ENCODE peak calls at places on chromosomes 1 and 21, in four cellular contexts. R is CD8-positive, alpha-beta memory T cell; N is CD4-positive, alpha-beta memory T cell; P is astrocyte. S is an unnamed sample.

GRCh38 chr1:206672844-206673758 is 11.6 kb upstream of the MAPKAPK2 start:
- DNase-seq in R (no peak), N (no peak), P (peak), S (peak)

GRCh38 chr1:244087611-244088010 is 36.5 kb downstream of the ZBTB18 start:
- DNase-seq in R (no peak), N (no peak), P (no peak), S (no peak)

GRCh38 chr1:161486806-161487482 is 18.3 kb upstream of the FCGR2A start:
- DNase-seq in R (peak), N (peak), P (peak), S (peak)

GRCh38 chr1:93738075-93738622 is 56.5 kb upstream of the BCAR3 start:
- DNase-seq in R (no peak), N (no peak), P (peak), S (no peak)

GRCh38 chr21:29163381-29164115 is 33.1 kb downstream of the MAP3K7CL start:
- DNase-seq in R (no peak), N (no peak), P (no peak), S (no peak)

GRCh38 chr1:233304489-233305102 is 9.1 kb upstream of the PCNX2 start:
- DNase-seq in R (no peak), N (peak), P (no peak), S (peak)

GRCh38 chr1:244709076-244709475 is 56.1 kb downstream of the DESI2 start:
- DNase-seq in R (no peak), N (no peak), P (no peak), S (no peak)

GRCh38 chr1:23593556-23594148 is 34.4 kb upstream of the ID3 start:
- DNase-seq in R (no peak), N (no peak), P (peak), S (peak)

GRCh38 chr1:185054365-185055060 is 9.2 kb downstream of the RNF2 start:
- DNase-seq in R (no peak), N (no peak), P (no peak), S (no peak)

GRCh38 chr1:85624361-85624760 is 43.8 kb downstream of the CCN1 start:
- DNase-seq in R (no peak), N (no peak), P (peak), S (no peak)

GRCh38 chr1:231827337-231828105 is 200.9 kb downstream of the DISC1 start:
- DNase-seq in R (no peak), N (no peak), P (peak), S (no peak)

GRCh38 chr21:14273736-14274538 is 58.0 kb downstream of the RBM11 start:
- DNase-seq in R (no peak), N (no peak), P (no peak), S (no peak)

GRCh38 chr1:187096689-187097088 is 267.9 kb downstream of the PLA2G4A start:
- DNase-seq in R (no peak), N (no peak), P (no peak), S (no peak)

GRCh38 chr1:111851552-111851951 is 95.9 kb downstream of the DDX20 start:
- DNase-seq in R (no peak), N (no peak), P (no peak), S (no peak)

GRCh38 chr1:44733365-44733764 is 2.4 kb upstream of the RNU5D-1 start:
- DNase-seq in R (no peak), N (no peak), P (peak), S (no peak)

GRCh38 chr1:72357411-72357810 is 75.1 kb upstream of the NEGR1 start:
- DNase-seq in R (no peak), N (no peak), P (peak), S (no peak)

GRCh38 chr1:184002071-184002470 is 35.5 kb downstream of the COLGALT2 start:
- DNase-seq in R (no peak), N (no peak), P (peak), S (no peak)

GRCh38 chr1:228021526-228022030 is 14.8 kb downstream of the WNT3A start:
- DNase-seq in R (no peak), N (no peak), P (no peak), S (no peak)

GRCh38 chr1:89890085-89890754 is 69.4 kb downstream of the LRRC8D start:
- DNase-seq in R (no peak), N (no peak), P (peak), S (no peak)

GRCh38 chr1:23405946-23406345 is 18.6 kb downstream of the TCEA3 start:
- DNase-seq in R (no peak), N (no peak), P (no peak), S (no peak)

GRCh38 chr21:16473965-16474364 is 744.2 kb downstream of the USP25 start:
- DNase-seq in R (no peak), N (no peak), P (peak), S (no peak)

GRCh38 chr1:155744711-155745283 is 55.9 kb downstream of the DAP3 start:
- DNase-seq in R (no peak), N (no peak), P (no peak), S (no peak)

GRCh38 chr1:31937300-31938183 is 626 bp downstream of the PTP4A2 start:
- DNase-seq in R (peak), N (peak), P (peak), S (peak)

GRCh38 chr1:185376288-185376687 is 59.2 kb upstream of the IVNS1ABP start:
- DNase-seq in R (no peak), N (no peak), P (no peak), S (no peak)

GRCh38 chr1:95042286-95042685 is 30.5 kb downstream of the ALG14 start:
- DNase-seq in R (no peak), N (no peak), P (no peak), S (no peak)

GRCh38 chr1:213999732-214000131 is 12.0 kb downstream of the PROX1 start:
- DNase-seq in R (no peak), N (no peak), P (no peak), S (no peak)

GRCh38 chr1:34907487-34908090 is 21.9 kb downstream of the DLGAP3 start:
- DNase-seq in R (no peak), N (no peak), P (no peak), S (no peak)

GRCh38 chr1:22529901-22530621 is 33.2 kb upstream of the EPHA8 start:
- DNase-seq in R (no peak), N (no peak), P (peak), S (no peak)

GRCh38 chr1:85048296-85049064 is at the start of gene MCOLN3:
- DNase-seq in R (peak), N (peak), P (no peak), S (no peak)

GRCh38 chr1:19708558-19708957 is 43.9 kb downstream of the HTR6 start:
- DNase-seq in R (no peak), N (no peak), P (no peak), S (no peak)

GRCh38 chr1:224235819-224236493 is 52.9 kb downstream of the DEGS1 start:
- DNase-seq in R (no peak), N (no peak), P (no peak), S (peak)

DNA sequence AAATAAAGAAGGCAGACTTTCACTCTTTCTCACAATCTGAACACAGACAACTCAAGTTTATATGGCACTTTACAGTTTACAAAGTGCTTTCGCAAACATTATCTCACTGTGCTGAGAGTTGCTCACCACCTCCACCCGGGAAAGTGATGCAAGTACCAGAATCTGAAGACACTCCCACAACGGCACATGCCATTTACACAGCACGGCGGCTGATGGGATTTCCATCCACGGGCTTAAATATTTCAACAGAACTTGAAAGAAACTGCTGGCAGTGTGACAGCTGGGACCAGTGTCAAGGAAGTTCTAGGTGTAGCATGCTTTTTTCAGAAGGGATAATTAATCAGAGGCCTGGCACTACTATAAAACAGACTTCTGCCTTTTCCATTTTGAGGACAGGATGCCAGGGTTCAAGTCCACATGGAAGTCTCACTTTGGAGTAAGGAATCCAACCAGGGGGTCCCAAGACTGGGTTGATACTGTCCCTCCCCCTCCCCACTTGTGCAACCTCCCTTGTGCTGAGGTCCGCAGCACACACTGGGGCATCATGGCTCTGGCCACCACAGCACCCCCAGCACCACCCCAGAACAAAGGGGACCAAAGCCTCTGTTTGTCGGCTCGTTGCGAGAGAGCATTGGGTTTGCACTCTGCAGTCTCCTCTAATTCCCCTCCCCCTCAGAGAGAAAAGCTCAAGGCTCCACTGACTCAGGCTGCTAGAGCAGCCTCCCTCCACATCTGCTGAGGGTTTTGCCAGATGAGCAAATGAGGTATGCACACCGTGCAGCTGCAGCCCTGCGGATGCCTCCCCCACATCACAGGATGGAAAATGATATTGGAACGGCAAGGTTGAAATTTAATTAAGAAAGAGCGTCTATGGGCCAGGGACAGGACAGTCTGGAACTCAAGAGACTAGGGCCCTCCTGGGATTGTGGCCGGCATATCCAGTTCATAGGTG is 154.9 kb downstream of the TGFBR3 start:
- DNase-seq in R (no peak), N (no peak), P (peak), S (no peak)
- H3K27ac ChIP-seq in R (peak), N (no peak), P (no peak), S (no peak)

GRCh38 chr1:48019714-48020315 is 22.6 kb upstream of the TRABD2B start:
- DNase-seq in R (no peak), N (no peak), P (no peak), S (no peak)
- H3K27ac ChIP-seq in R (no peak), N (no peak), P (no peak), S (no peak)

GRCh38 chr1:27598902-27599528 is 4.9 kb downstream of the AHDC1 start:
- DNase-seq in R (no peak), N (no peak), P (peak), S (peak)
- H3K27ac ChIP-seq in R (no peak), N (no peak), P (no peak), S (peak)

DNA sequence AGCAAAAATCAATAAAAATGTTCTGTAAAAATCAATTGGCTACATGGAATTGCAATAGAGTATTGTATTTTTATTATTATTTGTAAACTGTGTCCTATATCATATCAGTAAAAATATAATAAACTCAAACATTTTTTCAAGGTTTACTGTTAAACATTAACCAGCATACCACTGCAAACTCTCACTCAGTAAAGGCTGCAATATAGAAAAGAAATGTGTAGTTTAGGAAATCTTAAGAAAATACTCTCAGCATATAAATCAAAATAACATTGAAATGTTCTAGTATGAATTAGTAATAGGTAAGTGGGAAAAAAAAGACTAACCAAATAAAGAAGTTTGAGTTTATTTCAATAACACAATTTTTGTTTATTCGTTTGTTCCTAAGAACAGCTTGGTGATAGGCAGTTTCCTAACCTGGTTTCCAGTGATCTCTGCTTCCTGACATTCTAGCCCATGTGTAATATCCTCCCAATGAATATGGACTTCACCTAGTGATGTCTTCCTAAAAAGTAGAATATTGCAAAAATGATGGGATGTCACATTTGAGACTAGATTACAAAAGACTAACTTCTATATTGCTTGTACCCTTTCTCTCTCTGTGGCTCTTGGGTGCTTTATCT is 870.1 kb downstream of the BRINP3 start:
- DNase-seq in R (no peak), N (no peak), P (no peak), S (no peak)
- H3K27ac ChIP-seq in R (no peak), N (no peak), P (peak), S (no peak)

GRCh38 chr1:79043506-79043905 is 37.0 kb upstream of the ADGRL4 start:
- DNase-seq in R (no peak), N (no peak), P (peak), S (no peak)
- H3K27ac ChIP-seq in R (no peak), N (no peak), P (no peak), S (no peak)

GRCh38 chr1:116513956-116514355 is 56.9 kb downstream of the CD58 start:
- DNase-seq in R (no peak), N (no peak), P (no peak), S (no peak)

GRCh38 chr1:116508984-116509980 is 61.5 kb downstream of the CD58 start:
- DNase-seq in R (no peak), N (no peak), P (peak), S (no peak)

GRCh38 chr1:116508090-116508983 is 62.5 kb downstream of the CD58 start:
- DNase-seq in R (no peak), N (no peak), P (no peak), S (no peak)

GRCh38 chr1:116511459-116512019 is 59.3 kb downstream of the CD58 start:
- DNase-seq in R (no peak), N (no peak), P (no peak), S (no peak)

GRCh38 chr1:116510361-116510760 is 60.5 kb downstream of the CD58 start:
- DNase-seq in R (no peak), N (no peak), P (no peak), S (no peak)
- H3K27ac ChIP-seq in R (no peak), N (no peak), P (no peak), S (no peak)

GRCh38 chr1:54551891-54552290 is 3.9 kb downstream of the ACOT11 start:
- DNase-seq in R (no peak), N (no peak), P (no peak), S (no peak)

GRCh38 chr1:54556110-54556509 is 8.1 kb downstream of the ACOT11 start:
- DNase-seq in R (no peak), N (no peak), P (no peak), S (no peak)

GRCh38 chr1:54557956-54558355 is 9.9 kb downstream of the ACOT11 start:
- DNase-seq in R (no peak), N (no peak), P (no peak), S (no peak)

GRCh38 chr1:54549181-54549924 is 1.3 kb downstream of the ACOT11 start:
- DNase-seq in R (no peak), N (no peak), P (no peak), S (no peak)

GRCh38 chr1:54553781-54554313 is 5.8 kb downstream of the ACOT11 start:
- DNase-seq in R (no peak), N (no peak), P (no peak), S (no peak)
- H3K27ac ChIP-seq in R (no peak), N (no peak), P (no peak), S (no peak)

GRCh38 chr21:42855937-42856335 is 23.4 kb downstream of the WDR4 start:
- DNase-seq in R (no peak), N (no peak), P (no peak), S (no peak)

GRCh38 chr21:42855143-42855936 is 24.0 kb downstream of the WDR4 start:
- DNase-seq in R (no peak), N (no peak), P (no peak), S (no peak)

GRCh38 chr21:42852925-42853570 is 26.3 kb downstream of the WDR4 start:
- DNase-seq in R (no peak), N (no peak), P (no peak), S (no peak)

GRCh38 chr21:42853621-42854020 is 25.7 kb downstream of the WDR4 start:
- DNase-seq in R (no peak), N (no peak), P (no peak), S (no peak)

DNA sequence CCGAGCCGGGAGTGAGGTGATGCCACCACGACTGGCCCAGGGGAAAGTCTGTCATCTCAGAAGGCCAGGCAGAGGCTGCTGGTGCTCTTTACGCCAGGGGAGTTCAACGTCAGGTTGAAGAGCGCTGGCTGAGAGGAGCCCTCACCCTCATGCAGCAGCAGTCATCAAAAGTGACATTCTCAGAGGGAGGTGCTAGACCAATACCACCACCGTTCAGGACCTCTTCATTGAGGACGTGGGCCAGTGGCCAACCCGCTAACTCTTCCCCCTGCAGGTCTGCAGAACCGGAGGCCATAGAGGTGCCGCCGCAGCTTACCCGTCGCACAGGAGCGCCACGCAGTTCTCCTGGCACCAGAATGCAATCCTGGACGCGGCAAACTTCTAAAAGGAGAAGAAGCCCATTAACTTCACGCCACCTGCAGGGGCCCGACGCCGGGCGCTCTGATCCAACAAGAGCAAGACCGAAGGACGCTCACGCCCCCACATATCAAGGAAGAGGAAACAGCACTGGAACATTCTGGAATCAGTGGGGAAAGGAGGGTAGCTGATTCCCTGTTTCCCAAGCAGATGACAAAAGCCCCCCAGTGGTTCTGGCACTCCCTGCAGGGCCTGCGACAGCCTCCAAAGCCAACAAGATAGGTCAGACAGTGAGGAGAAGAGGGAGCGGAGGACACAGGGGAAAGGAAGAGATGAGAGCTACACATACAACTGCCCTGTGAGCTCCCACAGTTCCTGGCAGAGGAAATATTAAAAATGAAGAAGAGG is 24.9 kb downstream of the WDR4 start:
- DNase-seq in R (no peak), N (no peak), P (no peak), S (no peak)
- H3K27ac ChIP-seq in R (no peak), N (no peak), P (no peak), S (no peak)